ENCODE peak calls at places on chromosomes 11 and 22, in eight cellular contexts. I is HFF-Myc, V is T follicular helper cell, R is fibroblast of villous mesenchyme, A is fibroblast of the conjunctiva, D is HCT116, W is hypothalamus, F is NCI-H69. N is an unnamed sample.
A peak's percentile ranks its signal among the peaks of the same experiment; 100 is the strongest.

GRCh38 chr11:21374381-21374780 is 705.0 kb downstream of the NELL1 start:
- DNase-seq in I (no peak), V (no peak), R (no peak), A (no peak), D (no peak), W (no peak), F (no peak), N (no peak)

GRCh38 chr11:94376841-94377240 is 24.4 kb downstream of the GPR83 start:
- DNase-seq in I (no peak), V (no peak), R (no peak), A (no peak), D (no peak), W (no peak), F (peak; percentile 98), N (no peak)

GRCh38 chr11:2586793-2587131 is 113.0 kb downstream of the KCNQ1OT1 start:
- DNase-seq in I (no peak), V (no peak), R (no peak), A (no peak), D (no peak), W (no peak), F (no peak), N (no peak)

GRCh38 chr22:48700566-48701295 is 1126.9 kb downstream of the BRD1 start:
- DNase-seq in I (no peak), V (no peak), R (no peak), A (no peak), D (no peak), W (no peak), F (peak; percentile 11), N (no peak)

GRCh38 chr11:115761348-115761747 is 257.1 kb upstream of the CADM1 start:
- DNase-seq in I (no peak), V (no peak), R (no peak), A (no peak), D (no peak), W (no peak), F (peak; percentile 57), N (no peak)

GRCh38 chr11:69173925-69174591 is 18.3 kb downstream of the SMIM38 start:
- DNase-seq in I (no peak), V (no peak), R (peak; percentile 19), A (no peak), D (no peak), W (no peak), F (no peak), N (no peak)

GRCh38 chr11:3051435-3052108 is 5.7 kb downstream of the CARS1 start:
- DNase-seq in I (no peak), V (no peak), R (no peak), A (no peak), D (no peak), W (no peak), F (no peak), N (no peak)

GRCh38 chr11:67415501-67416304 is at the start of gene CARNS1:
- DNase-seq in I (no peak), V (no peak), R (no peak), A (no peak), D (no peak), W (peak; percentile 47), F (peak; percentile 57), N (no peak)

GRCh38 chr11:2798951-2799761 is 86.4 kb downstream of the CDKN1C start:
- DNase-seq in I (no peak), V (no peak), R (no peak), A (no peak), D (no peak), W (no peak), F (no peak), N (no peak)

GRCh38 chr11:67584205-67584880 is 731 bp downstream of the GSTP1 start:
- DNase-seq in I (no peak), V (no peak), R (peak; percentile 67), A (peak; percentile 35), D (no peak), W (peak; percentile 44), F (peak; percentile 75), N (no peak)

GRCh38 chr11:20026629-20027545 is 133.4 kb downstream of the DBX1 start:
- DNase-seq in I (no peak), V (no peak), R (no peak), A (no peak), D (no peak), W (no peak), F (peak; percentile 97), N (no peak)

GRCh38 chr22:42316988-42317387 is 46.5 kb upstream of the TCF20 start:
- DNase-seq in I (no peak), V (no peak), R (peak; percentile 20), A (no peak), D (no peak), W (no peak), F (peak; percentile 85), N (peak; percentile 19)

GRCh38 chr22:25120093-25120561 is 79.5 kb upstream of the CRYBB3 start:
- DNase-seq in I (no peak), V (no peak), R (no peak), A (no peak), D (peak; percentile 79), W (no peak), F (peak; percentile 87), N (no peak)

GRCh38 chr22:49186756-49187155 is 640.9 kb downstream of the BRD1 start:
- DNase-seq in I (no peak), V (no peak), R (no peak), A (no peak), D (no peak), W (no peak), F (no peak), N (no peak)

GRCh38 chr22:28203286-28203685 is 284.2 kb upstream of the PITPNB start:
- DNase-seq in I (no peak), V (no peak), R (no peak), A (no peak), D (no peak), W (no peak), F (no peak), N (no peak)

GRCh38 chr11:111229604-111230003 is 15.9 kb upstream of the POU2AF2 start:
- DNase-seq in I (no peak), V (no peak), R (no peak), A (no peak), D (no peak), W (no peak), F (no peak), N (no peak)